ENCODE peak calls at places on chromosomes 12 and 14, in five cellular contexts. W is stimulated activated CD4-positive, alpha-beta T cell treated with anti-CD3 and anti-CD28 coated beads, Interleukin-4, amount 100 ng/mL, for 24 hours; B is non-pigmented ciliary epithelial cell; Z is lower leg skin; H is H1. R is an unnamed sample.

GRCh38 chr12:31309279-31309678 is 16.7 kb downstream of the SINHCAF start:
- DNase-seq in B (no peak), Z (no peak), H (no peak), W (no peak), R (no peak)

GRCh38 chr12:67320614-67321305 is 51.6 kb downstream of the CAND1 start:
- DNase-seq in W (no peak), H (no peak), Z (no peak), B (no peak), R (no peak)

GRCh38 chr12:4280351-4281163 is 7.0 kb downstream of the CCND2 start:
- DNase-seq in B (no peak), H (peak; percentile 40), Z (no peak), W (no peak), R (no peak)

GRCh38 chr14:77140937-77141591 is 527 bp downstream of the ZDHHC22 start:
- DNase-seq in Z (no peak), H (peak; percentile 91), W (no peak), B (no peak), R (no peak)

GRCh38 chr14:35234007-35234406 is 58.2 kb upstream of the PSMA6 start:
- DNase-seq in B (peak; percentile 26), Z (no peak), H (no peak), W (no peak), R (no peak)

GRCh38 chr12:75526655-75527511 is 15.5 kb upstream of the KRR1 start:
- DNase-seq in H (no peak), B (no peak), W (peak; percentile 14), Z (no peak), R (no peak)

GRCh38 chr12:51907864-51908425 is 641 bp downstream of the ACVRL1 start:
- DNase-seq in H (no peak), B (no peak), Z (no peak), W (no peak), R (no peak)

GRCh38 chr14:99716850-99717681 is 33.0 kb downstream of the CYP46A1 start:
- DNase-seq in B (no peak), W (no peak), Z (no peak), H (no peak), R (no peak)

GRCh38 chr14:29222671-29223268 is 456.2 kb downstream of the FOXG1 start:
- DNase-seq in B (no peak), H (no peak), Z (no peak), W (no peak), R (no peak)

GRCh38 chr12:109533487-109533740 is 39.9 kb downstream of the MMAB start:
- DNase-seq in W (no peak), H (no peak), Z (no peak), B (no peak), R (no peak)

GRCh38 chr12:108856428-108857157 is 790 bp downstream of the SSH1 start:
- DNase-seq in W (peak; percentile 77), Z (no peak), B (no peak), H (peak; percentile 67), R (no peak)

GRCh38 chr12:51368640-51369517 is 22.3 kb downstream of the GALNT6 start:
- DNase-seq in W (peak; percentile 86), H (no peak), B (peak; percentile 69), Z (peak; percentile 43), R (no peak)

GRCh38 chr12:48810817-48811453 is 7.4 kb upstream of the CACNB3 start:
- DNase-seq in B (peak; percentile 89), Z (no peak), W (no peak), H (no peak), R (no peak)

GRCh38 chr14:65002586-65003210 is 16.0 kb downstream of the FNTB start:
- DNase-seq in H (no peak), Z (no peak), B (no peak), W (no peak), R (no peak)

GRCh38 chr14:104107611-104108569 is 22.4 kb downstream of the ASPG start:
- DNase-seq in H (peak; percentile 47), Z (no peak), W (no peak), B (no peak), R (no peak)

GRCh38 chr14:77376380-77376770 is 519 bp downstream of the TMED8 start:
- DNase-seq in Z (peak; percentile 19), H (peak; percentile 64), W (peak; percentile 40), B (no peak), R (no peak)

GRCh38 chr12:82691513-82691912 is 4.8 kb downstream of the TMTC2 start:
- DNase-seq in W (no peak), H (no peak), B (no peak), Z (no peak), R (no peak)

GRCh38 chr12:113185180-113186032 is at the start of the genes DDX54 and RITA1:
- DNase-seq in H (peak; percentile 90), B (no peak), Z (peak; percentile 60), W (peak; percentile 82), R (peak; percentile 83)

GRCh38 chr14:85471744-85472143 is 58.2 kb upstream of the FLRT2 start:
- DNase-seq in H (no peak), Z (no peak), B (peak; percentile 91), W (no peak), R (no peak)

GRCh38 chr14:103008768-103009342 is 48.5 kb downstream of the CDC42BPB start:
- DNase-seq in B (no peak), Z (no peak), W (no peak), H (no peak), R (no peak)

R was measured in iPS DF 19.7.